ENCODE peak calls at places on chromosome 11, in four cellular contexts. N, Z, T and V are unnamed samples.
A peak's percentile ranks its signal among the peaks of the same experiment; 100 is the strongest.

GRCh38 chr11:9787260-9787659 is 123.4 kb downstream of the SWAP70 start:
- DNase-seq in N (no peak), Z (no peak), T (peak; percentile 79), V (no peak)

GRCh38 chr11:64710418-64711137 is 12.4 kb downstream of the NRXN2 start:
- DNase-seq in N (no peak), Z (no peak), T (no peak), V (no peak)

GRCh38 chr11:57402188-57403066 is 12.0 kb upstream of the PRG2 start:
- DNase-seq in N (no peak), Z (no peak), T (no peak), V (no peak)

GRCh38 chr11:8807544-8808225 is 103.3 kb upstream of the AKIP1 start:
- DNase-seq in N (no peak), Z (no peak), T (no peak), V (peak; percentile 53)

GRCh38 chr11:117221775-117222517 is 9.9 kb downstream of the PCSK7 start:
- DNase-seq in N (peak; percentile 57), Z (no peak), T (peak; percentile 50), V (no peak)

GRCh38 chr11:12845739-12846358 is 163.3 kb upstream of the RASSF10 start:
- DNase-seq in N (no peak), Z (peak; percentile 18), T (no peak), V (no peak)

GRCh38 chr11:111322534-111322933 is 24.2 kb downstream of the POU2AF3 start:
- DNase-seq in N (no peak), Z (no peak), T (peak; percentile 43), V (no peak)

GRCh38 chr11:1473011-1473628 is 13.5 kb downstream of the MOB2 start:
- DNase-seq in N (no peak), Z (peak; percentile 38), T (no peak), V (no peak)

GRCh38 chr11:71927813-71928738 is at the start of gene XNDC1N:
- DNase-seq in N (peak; percentile 60), Z (peak; percentile 62), T (no peak), V (peak; percentile 83)

GRCh38 chr11:96875772-96876171 is 486.0 kb downstream of the JRKL start:
- DNase-seq in N (no peak), Z (no peak), T (no peak), V (no peak)

GRCh38 chr11:64742940-64743590 is 877 bp downstream of the RASGRP2 start:
- DNase-seq in N (no peak), Z (peak; percentile 97), T (peak; percentile 42), V (peak; percentile 74)

GRCh38 chr11:72561856-72562255 is 112.4 kb downstream of the PDE2A start:
- DNase-seq in N (no peak), Z (no peak), T (no peak), V (no peak)

GRCh38 chr11:78789365-78789764 is 214.7 kb upstream of the NARS2 start:
- DNase-seq in N (no peak), Z (peak; percentile 5), T (no peak), V (no peak)

GRCh38 chr11:67271548-67272284 is 5.4 kb downstream of the GRK2 start:
- DNase-seq in N (peak; percentile 46), Z (peak; percentile 53), T (no peak), V (peak; percentile 80)

GRCh38 chr11:67820079-67820478 is 145.7 kb upstream of the ALDH3B2 start:
- DNase-seq in N (no peak), Z (no peak), T (no peak), V (no peak)

GRCh38 chr11:46277313-46277622 is 194 bp upstream of the CREB3L1 start:
- DNase-seq in N (no peak), Z (no peak), T (peak; percentile 73), V (no peak)

GRCh38 chr11:63769719-63770443 is 1.3 kb upstream of the ZFTA start:
- DNase-seq in N (no peak), Z (no peak), T (no peak), V (no peak)

GRCh38 chr11:124887667-124888013 is 10.0 kb downstream of the ROBO4 start:
- DNase-seq in N (no peak), Z (no peak), T (no peak), V (no peak)

GRCh38 chr11:44947114-44947513 is 3.6 kb downstream of the TP53I11 start:
- DNase-seq in N (no peak), Z (no peak), T (no peak), V (peak; percentile 25)

GRCh38 chr11:72740060-72740424 is 12.2 kb downstream of the ARAP1 start:
- DNase-seq in N (no peak), Z (no peak), T (no peak), V (no peak)

GRCh38 chr11:44627911-44628729 is 62.7 kb downstream of the CD82 start:
- DNase-seq in N (no peak), Z (no peak), T (peak; percentile 79), V (peak; percentile 91)

GRCh38 chr11:67279589-67280340 is 9.3 kb upstream of the ANKRD13D start:
- DNase-seq in N (no peak), Z (no peak), T (no peak), V (no peak)

GRCh38 chr11:119206512-119207299 is 567 bp downstream of the CBL start:
- DNase-seq in N (peak; percentile 53), Z (peak; percentile 92), T (peak; percentile 35), V (peak; percentile 53)

GRCh38 chr11:85123752-85124231 is 503.4 kb downstream of the DLG2 start:
- DNase-seq in N (no peak), Z (no peak), T (no peak), V (no peak)

GRCh38 chr11:130808541-130808940 is 107.7 kb downstream of the SNX19 start:
- DNase-seq in N (no peak), Z (no peak), T (no peak), V (no peak)

GRCh38 chr11:17418437-17418836 is 30.0 kb upstream of the KCNJ11 start:
- DNase-seq in N (no peak), Z (no peak), T (no peak), V (no peak)

GRCh38 chr11:130612291-130612802 is 163.9 kb downstream of the ADAMTS15 start:
- DNase-seq in N (no peak), Z (no peak), T (no peak), V (no peak)

GRCh38 chr11:131064373-131064991 is 148.2 kb upstream of the SNX19 start:
- DNase-seq in N (no peak), Z (no peak), T (peak; percentile 65), V (peak; percentile 39)

GRCh38 chr11:119807841-119808240 is 78.8 kb upstream of the NECTIN1 start:
- DNase-seq in N (no peak), Z (no peak), T (no peak), V (no peak)

GRCh38 chr11:122981388-122982264 is at the start of gene BSX:
- DNase-seq in N (no peak), Z (peak; percentile 92), T (peak; percentile 69), V (peak; percentile 68)

GRCh38 chr11:122979103-122979814 is 2.4 kb downstream of the BSX start:
- DNase-seq in N (no peak), Z (peak; percentile 73), T (no peak), V (no peak)

GRCh38 chr11:122979815-122980656 is 1.6 kb downstream of the BSX start:
- DNase-seq in N (no peak), Z (no peak), T (no peak), V (no peak)

GRCh38 chr11:122984186-122985011 is 2.8 kb upstream of the BSX start:
- DNase-seq in N (no peak), Z (peak; percentile 83), T (no peak), V (no peak)

DNA sequence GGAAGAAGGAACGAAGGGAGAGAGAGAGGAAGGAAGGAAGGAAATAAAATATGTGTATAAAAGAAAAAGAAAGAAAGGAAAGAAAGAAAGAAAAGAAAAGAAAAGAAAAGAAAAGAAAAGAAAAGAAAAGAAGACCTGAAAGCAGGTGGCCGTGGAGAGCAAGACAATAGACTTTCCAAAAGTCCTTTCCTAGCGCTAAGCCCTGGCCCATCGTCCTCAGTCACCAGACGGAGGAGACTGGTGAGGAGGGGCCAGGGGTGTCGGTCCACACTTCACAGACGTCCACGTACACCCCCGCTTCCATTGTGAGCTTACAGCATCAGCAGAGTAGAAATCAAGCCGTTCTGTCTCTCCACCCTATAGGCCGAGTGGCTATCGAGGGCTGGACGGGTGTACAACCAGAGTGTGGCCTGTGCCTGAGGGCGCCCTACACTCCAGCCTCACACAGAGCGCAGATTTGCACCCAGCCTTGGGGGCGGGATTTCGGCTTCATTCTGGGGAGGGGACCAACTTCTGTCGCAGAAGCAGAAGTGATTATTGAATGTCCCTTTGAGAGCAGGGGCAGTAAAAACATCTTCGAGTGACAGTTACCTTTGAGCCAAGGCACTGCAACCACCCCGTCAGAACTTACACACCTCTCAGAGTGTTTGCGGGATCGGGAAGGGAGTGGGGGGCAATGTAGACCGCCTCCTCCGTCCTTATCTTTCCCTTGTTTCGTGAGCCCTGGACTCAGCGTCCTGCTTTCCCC is 2.0 kb upstream of the BSX start:
- DNase-seq in N (no peak), Z (no peak), T (no peak), V (no peak)
- H3K27me3 ChIP-seq in N (peaks cover 6% of the 10 kb centered on the region), Z (peaks cover 42% of the 10 kb centered on the region), T (peaks cover 23% of the 10 kb centered on the region), V (peaks cover 76% of the 10 kb centered on the region)

GRCh38 chr11:27625347-27625912 is 74.8 kb downstream of the BDNF start:
- DNase-seq in N (no peak), Z (no peak), T (no peak), V (no peak)

GRCh38 chr11:27621440-27622161 is 78.7 kb downstream of the BDNF start:
- DNase-seq in N (no peak), Z (no peak), T (no peak), V (peak; percentile 52)

GRCh38 chr11:27619936-27620335 is 80.3 kb downstream of the BDNF start:
- DNase-seq in N (no peak), Z (no peak), T (no peak), V (no peak)

GRCh38 chr11:27623945-27624523 is 76.2 kb downstream of the BDNF start:
- DNase-seq in N (no peak), Z (no peak), T (no peak), V (no peak)

DNA sequence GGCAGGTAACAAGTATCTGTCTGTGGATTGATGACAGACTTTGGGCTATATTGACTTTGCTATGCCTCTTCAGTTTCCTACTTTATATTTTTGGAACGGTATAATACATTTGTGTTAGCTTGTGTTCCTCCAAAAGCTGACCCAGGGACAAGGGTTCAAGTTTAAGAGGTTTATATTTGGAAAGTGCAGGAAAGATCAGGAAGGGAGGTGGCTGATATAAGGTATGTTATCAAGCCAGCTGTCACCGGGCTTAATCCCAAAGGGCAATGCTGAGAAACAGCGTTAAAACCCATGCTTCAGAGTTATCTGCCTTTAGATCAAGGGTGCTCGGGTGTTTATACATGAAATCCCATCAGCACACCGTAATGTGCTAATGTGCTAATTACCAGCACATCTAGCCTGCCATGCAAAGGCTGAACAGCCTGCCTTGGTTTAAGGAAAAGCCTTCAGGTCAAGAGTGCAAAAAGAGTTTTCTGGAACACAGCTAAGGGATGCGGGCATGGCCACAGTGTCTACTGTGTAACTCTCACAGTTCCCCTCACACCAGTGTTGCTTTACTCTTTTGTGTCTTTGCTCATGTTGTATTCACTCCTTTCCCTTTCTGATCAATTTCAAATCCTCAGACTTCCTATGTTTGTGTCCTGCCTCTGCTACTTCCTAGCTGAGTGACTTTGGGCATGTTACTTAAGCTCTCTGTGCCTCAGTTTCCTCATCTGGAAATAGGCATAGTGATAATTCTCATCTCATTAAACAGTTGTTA is 77.5 kb downstream of the BDNF start:
- DNase-seq in N (no peak), Z (no peak), T (no peak), V (no peak)
- TF ChIP-seq POLR2A in N (no peak), Z (no peak), T (no peak), V (no peak)

GRCh38 chr11:108246885-108247284 is 24.0 kb downstream of the ATM start:
- DNase-seq in N (no peak), Z (no peak), T (no peak), V (no peak)
- H3K27ac ChIP-seq in N (no peak overlapping the region), Z (no peak overlapping the region), T (no peak overlapping the region), V (no peak overlapping the region)

DNA sequence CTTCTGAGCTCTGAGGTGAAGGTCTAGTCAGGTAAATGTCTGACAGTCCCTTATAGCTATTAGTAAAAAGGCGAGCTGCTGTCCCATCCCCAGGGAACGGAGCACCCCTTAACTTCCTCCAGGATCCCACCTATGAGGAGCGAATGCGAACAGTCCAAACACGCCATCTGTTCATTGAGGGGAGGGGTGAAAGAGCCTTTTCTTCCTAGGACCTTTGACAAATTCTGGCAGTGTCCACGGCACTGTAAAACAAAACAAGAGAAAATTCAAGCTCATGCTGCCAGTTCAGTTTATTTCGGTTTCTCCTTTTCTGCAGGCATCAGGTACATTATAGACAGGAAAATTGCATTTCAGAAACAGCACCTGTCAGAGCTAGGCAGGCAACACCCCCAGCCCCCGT is 253.8 kb upstream of the CADM1 start:
- DNase-seq in N (no peak), Z (no peak), T (no peak), V (no peak)
- H3K27me3 ChIP-seq in N (no peaks in the 10 kb centered on the region), Z (peaks cover 13% of the 10 kb centered on the region), T (no peaks in the 10 kb centered on the region), V (no peaks in the 10 kb centered on the region)